ENCODE peak calls at places on chromosomes 1 and 21, in eight cellular contexts. N is heart right ventricle; E is astrocyte of the cerebellum; B is HCT116; Q is SJSA1; T is CD8-positive, alpha-beta memory T cell; L is bronchial epithelial cell; P is AG10803. U is an unnamed sample.

GRCh38 chr1:99326215-99326949 is 62.1 kb downstream of the PLPPR4 start:
- DNase-seq in N (no peak), E (no peak), B (no peak), Q (no peak), T (no peak), L (no peak), P (no peak), U (no peak)

GRCh38 chr1:6962956-6963915 is 178.0 kb downstream of the CAMTA1 start:
- DNase-seq in N (peak; percentile 76), E (no peak), B (peak; percentile 88), Q (no peak), T (peak; percentile 22), L (peak; percentile 55), P (no peak), U (peak; percentile 44)

GRCh38 chr1:24126023-24126671 is 14.2 kb upstream of the MYOM3 start:
- DNase-seq in N (peak; percentile 43), E (no peak), B (no peak), Q (no peak), T (no peak), L (no peak), P (peak; percentile 15), U (peak; percentile 66)

GRCh38 chr1:6285356-6285755 is 24.5 kb upstream of the GPR153 start:
- DNase-seq in N (no peak), E (no peak), B (no peak), Q (no peak), T (no peak), L (no peak), P (no peak), U (no peak)

GRCh38 chr1:173210273-173210672 is 3.1 kb upstream of the TNFSF4 start:
- DNase-seq in N (no peak), E (no peak), B (no peak), Q (no peak), T (no peak), L (no peak), P (no peak), U (no peak)

GRCh38 chr1:115748396-115749130 is 20.0 kb downstream of the CASQ2 start:
- DNase-seq in N (no peak), E (no peak), B (peak; percentile 4), Q (no peak), T (no peak), L (peak; percentile 84), P (peak; percentile 12), U (no peak)

GRCh38 chr1:56448937-56449336 is 130.4 kb downstream of the PLPP3 start:
- DNase-seq in N (no peak), E (no peak), B (no peak), Q (no peak), T (no peak), L (peak; percentile 41), P (peak; percentile 41), U (no peak)

GRCh38 chr21:45957986-45958610 is 23.5 kb upstream of the COL6A1 start:
- DNase-seq in N (no peak), E (no peak), B (no peak), Q (no peak), T (no peak), L (no peak), P (peak; percentile 91), U (no peak)

GRCh38 chr1:183926978-183927377 is 110.5 kb downstream of the COLGALT2 start:
- DNase-seq in N (no peak), E (peak; percentile 12), B (no peak), Q (no peak), T (no peak), L (no peak), P (peak; percentile 12), U (no peak)

GRCh38 chr1:180249725-180250498 is 19.8 kb downstream of the LHX4 start:
- DNase-seq in N (no peak), E (no peak), B (no peak), Q (no peak), T (no peak), L (no peak), P (no peak), U (no peak)

GRCh38 chr1:225572422-225572821 is 80.5 kb downstream of the ENAH start:
- DNase-seq in N (no peak), E (no peak), B (no peak), Q (no peak), T (no peak), L (peak; percentile 24), P (peak; percentile 57), U (no peak)

GRCh38 chr1:167119696-167120095 is 25.8 kb downstream of the STYXL2 start:
- DNase-seq in N (no peak), E (no peak), B (no peak), Q (no peak), T (no peak), L (no peak), P (no peak), U (no peak)

GRCh38 chr1:85628791-85629531 is 48.4 kb downstream of the CCN1 start:
- DNase-seq in N (peak; percentile 34), E (peak; percentile 88), B (peak; percentile 62), Q (peak; percentile 94), T (no peak), L (peak; percentile 58), P (peak; percentile 93), U (no peak)

GRCh38 chr1:108816049-108816882 is 40.6 kb downstream of the AKNAD1 start:
- DNase-seq in N (peak; percentile 82), E (peak; percentile 82), B (no peak), Q (peak; percentile 81), T (no peak), L (peak; percentile 74), P (peak; percentile 92), U (peak; percentile 73)

GRCh38 chr1:231951399-231951798 is 324.8 kb downstream of the DISC1 start:
- DNase-seq in N (no peak), E (peak; percentile 43), B (no peak), Q (no peak), T (no peak), L (peak; percentile 77), P (peak; percentile 15), U (no peak)

GRCh38 chr1:237590381-237590780 is 300.3 kb downstream of the ZP4 start:
- DNase-seq in N (no peak), E (no peak), B (no peak), Q (no peak), T (no peak), L (no peak), P (no peak), U (no peak)

GRCh38 chr1:42143875-42144274 is 9.3 kb upstream of the GUCA2B start:
- DNase-seq in N (no peak), E (no peak), B (no peak), Q (no peak), T (no peak), L (no peak), P (no peak), U (no peak)

GRCh38 chr1:32965251-32965643 is 638 bp upstream of the RNF19B start:
- DNase-seq in N (no peak), E (no peak), B (no peak), Q (no peak), T (no peak), L (no peak), P (no peak), U (no peak)

GRCh38 chr1:208985231-208985630 is 598.3 kb upstream of the CAMK1G start:
- DNase-seq in N (peak; percentile 20), E (no peak), B (no peak), Q (no peak), T (no peak), L (peak; percentile 87), P (peak; percentile 4), U (no peak)

GRCh38 chr1:39489567-39490239 is 1.7 kb upstream of the BMP8A start:
- DNase-seq in N (no peak), E (no peak), B (no peak), Q (no peak), T (no peak), L (no peak), P (no peak), U (no peak)

GRCh38 chr1:39488801-39489566 is 2.5 kb upstream of the BMP8A start:
- DNase-seq in N (no peak), E (no peak), B (no peak), Q (no peak), T (no peak), L (no peak), P (no peak), U (no peak)

GRCh38 chr1:39488012-39488545 is 3.4 kb upstream of the BMP8A start:
- DNase-seq in N (no peak), E (no peak), B (no peak), Q (no peak), T (no peak), L (no peak), P (no peak), U (no peak)

GRCh38 chr1:39490596-39491145 is 765 bp upstream of the BMP8A start:
- DNase-seq in N (no peak), E (no peak), B (no peak), Q (no peak), T (peak; percentile 38), L (no peak), P (no peak), U (no peak)

DNA sequence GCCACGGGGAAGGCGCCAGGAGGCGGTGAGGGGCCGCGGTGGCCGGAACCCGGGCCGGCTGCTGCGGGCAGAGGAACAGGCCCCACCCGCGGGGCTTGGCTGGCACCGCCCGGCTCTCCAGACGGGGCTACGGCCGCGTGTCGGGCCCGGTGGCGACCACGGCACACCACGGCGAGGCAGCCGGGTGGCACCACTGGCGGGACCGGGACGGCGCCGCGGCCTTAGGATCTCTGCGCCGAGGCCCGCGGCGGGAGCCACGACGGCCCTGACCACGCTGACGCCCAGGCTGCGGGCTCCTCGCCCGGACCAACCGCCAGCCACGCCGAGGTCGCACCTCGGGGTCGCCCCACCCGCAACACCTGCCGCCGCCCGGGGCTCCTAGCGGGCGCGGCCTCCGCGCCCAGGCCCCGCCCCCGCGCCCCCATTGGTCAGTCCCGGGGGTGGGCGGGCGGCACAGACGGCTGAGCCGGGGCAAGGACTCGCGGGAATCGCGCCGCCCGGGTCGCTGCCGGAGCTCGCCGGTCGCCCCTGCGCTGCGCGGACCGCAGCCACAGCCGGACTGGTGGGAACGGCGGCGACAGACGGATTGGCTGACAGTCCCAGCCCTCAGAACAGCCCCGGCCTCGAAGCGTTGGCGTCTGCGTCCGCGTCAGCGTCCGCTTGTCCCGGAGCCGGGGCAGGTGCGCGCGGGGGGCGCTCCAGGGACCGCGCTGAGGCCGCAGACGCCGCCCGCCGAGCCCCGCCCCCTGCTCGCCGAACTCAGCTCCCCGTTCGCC is at the start of gene BMP8A:
- DNase-seq in N (no peak), E (no peak), B (peak; percentile 36), Q (no peak), T (peak; percentile 77), L (no peak), P (no peak), U (peak; percentile 51)
- H3K4me3 ChIP-seq in N (peak within 1 kb of the TSS; percentile 44), E (peak within 1 kb of the TSS; percentile 29), B (peak within 1 kb of the TSS; percentile 44), Q (peak within 1 kb of the TSS; percentile 40), T (no peak within 1 kb of the TSS), L (peak within 1 kb of the TSS; percentile 28), P (peak within 1 kb of the TSS; percentile 30), U (peak within 1 kb of the TSS; percentile 55)

GRCh38 chr1:15308135-15308534 is 61.1 kb downstream of the FHAD1 start:
- DNase-seq in N (no peak), E (no peak), B (no peak), Q (no peak), T (no peak), L (no peak), P (no peak), U (no peak)
- H3K4me3 ChIP-seq in N (no peak overlapping the region), E (no peak overlapping the region), B (no peak overlapping the region), Q (no peak overlapping the region), T (no peak overlapping the region), L (no peak overlapping the region), P (no peak overlapping the region), U (no peak overlapping the region)

GRCh38 chr1:44408181-44409018 is 3.3 kb downstream of the RNF220 start:
- DNase-seq in N (no peak), E (no peak), B (no peak), Q (no peak), T (no peak), L (no peak), P (no peak), U (no peak)
- H3K4me3 ChIP-seq in N (no peak overlapping the region), E (no peak overlapping the region), B (no peak overlapping the region), Q (no peak overlapping the region), T (no peak overlapping the region), L (no peak overlapping the region), P (no peak overlapping the region), U (peak overlapping the region; percentile 56)

GRCh38 chr1:119116725-119117124 is 23.7 kb downstream of the WARS2 start:
- DNase-seq in N (no peak), E (no peak), B (no peak), Q (no peak), T (no peak), L (no peak), P (no peak), U (no peak)
- H3K4me3 ChIP-seq in N (no peak overlapping the region), E (no peak overlapping the region), B (no peak overlapping the region), Q (no peak overlapping the region), T (no peak overlapping the region), L (no peak overlapping the region), P (no peak overlapping the region), U (no peak overlapping the region)